ENCODE peak calls at places on chromosomes 7 and 10, in four cellular contexts. E is activated T-cell treated with anti-CD3 and anti-CD28 coated beads for 48 hours, P is AG08396, G is NCI-H524. R is an unnamed sample.

GRCh38 chr7:74093671-74094223 is 10.1 kb downstream of the LIMK1 start:
- DNase-seq in G (no peak), P (peak; percentile 35), E (no peak), R (no peak)

GRCh38 chr10:117768333-117769045 is 225.9 kb downstream of the EMX2 start:
- DNase-seq in G (no peak), P (no peak), E (no peak), R (no peak)

GRCh38 chr7:55060690-55061414 is 42.0 kb downstream of the EGFR start:
- DNase-seq in P (no peak), E (no peak), G (no peak), R (no peak)

GRCh38 chr7:83271212-83272099 is 108.8 kb upstream of the PCLO start:
- DNase-seq in P (peak; percentile 2), G (peak; percentile 69), E (no peak), R (no peak)

GRCh38 chr7:92949748-92950147 is 113.4 kb upstream of the CDK6 start:
- DNase-seq in P (no peak), E (no peak), G (no peak), R (no peak)

GRCh38 chr7:28984219-28984618 is 26.1 kb upstream of the TRIL start:
- DNase-seq in E (no peak), P (no peak), G (no peak), R (no peak)

GRCh38 chr10:72353028-72353962 is 1.4 kb downstream of the DNAJB12 start:
- DNase-seq in P (no peak), E (no peak), G (peak; percentile 63), R (no peak)

GRCh38 chr10:28686835-28687682 is 9.7 kb downstream of the BAMBI start:
- DNase-seq in G (no peak), E (no peak), P (no peak), R (no peak)

GRCh38 chr7:145009866-145010265 is 174.0 kb upstream of the TPK1 start:
- DNase-seq in P (no peak), E (no peak), G (no peak), R (no peak)

GRCh38 chr10:62528441-62528840 is 154.3 kb downstream of the ZNF365 start:
- DNase-seq in P (no peak), E (no peak), G (no peak), R (no peak)

GRCh38 chr7:109318146-109318545 is 748.5 kb downstream of the DNAJB9 start:
- DNase-seq in G (no peak), P (no peak), E (no peak), R (no peak)

GRCh38 chr7:90210925-90211324 is 615 bp upstream of the STEAP2 start:
- DNase-seq in G (no peak), E (no peak), P (no peak), R (no peak)

GRCh38 chr10:87966454-87966853 is 103.0 kb downstream of the PTEN start:
- DNase-seq in E (no peak), P (no peak), G (no peak), R (no peak)

GRCh38 chr10:184911-185310 is 49.7 kb downstream of the ZMYND11 start:
- DNase-seq in E (no peak), P (no peak), G (no peak), R (peak; percentile 2)

GRCh38 chr7:1383398-1384112 is 75.7 kb downstream of the MICALL2 start:
- DNase-seq in P (no peak), E (no peak), G (no peak), R (no peak)

GRCh38 chr10:31739759-31740158 is 188.9 kb downstream of the ARHGAP12 start:
- DNase-seq in E (no peak), G (no peak), P (no peak), R (no peak)

R was measured in H54.